ENCODE peak calls at places on chromosomes 4 and X, in seven cellular contexts. One of them, this sample, is unnamed.

GRCh38 chr4:138275946-138276621 is 33.9 kb upstream of the SLC7A11 start:
- DNase-seq in AG20443: peak
- DNase-seq in right lobe of liver: no peak
- DNase-seq in left lung: no peak
- DNase-seq in neural crest cell: no peak
- DNase-seq in tibial artery: no peak
- DNase-seq in caudate nucleus: no peak
- DNase-seq in this sample: no peak

GRCh38 chrX:153562546-153562945 is 36.4 kb downstream of the CCNQ start:
- DNase-seq in right lobe of liver: no peak
- DNase-seq in caudate nucleus: no peak
- DNase-seq in AG20443: no peak
- DNase-seq in left lung: no peak
- DNase-seq in neural crest cell: no peak
- DNase-seq in tibial artery: no peak
- DNase-seq in this sample: no peak

GRCh38 chr4:185730849-185731608 is 81.0 kb downstream of the SORBS2 start:
- DNase-seq in neural crest cell: no peak
- DNase-seq in left lung: no peak
- DNase-seq in caudate nucleus: peak
- DNase-seq in tibial artery: no peak
- DNase-seq in right lobe of liver: no peak
- DNase-seq in AG20443: peak
- DNase-seq in this sample: no peak

GRCh38 chr4:143728171-143728570 is 27.7 kb upstream of the FREM3 start:
- DNase-seq in right lobe of liver: no peak
- DNase-seq in caudate nucleus: no peak
- DNase-seq in tibial artery: no peak
- DNase-seq in neural crest cell: no peak
- DNase-seq in left lung: no peak
- DNase-seq in AG20443: peak
- DNase-seq in this sample: no peak

GRCh38 chrX:10952619-10953018 is 158.5 kb upstream of the HCCS start:
- DNase-seq in right lobe of liver: no peak
- DNase-seq in AG20443: no peak
- DNase-seq in left lung: no peak
- DNase-seq in caudate nucleus: no peak
- DNase-seq in tibial artery: peak
- DNase-seq in neural crest cell: no peak
- DNase-seq in this sample: no peak

GRCh38 chr4:786861-787300 is 39.0 kb downstream of the CPLX1 start:
- DNase-seq in tibial artery: no peak
- DNase-seq in neural crest cell: no peak
- DNase-seq in AG20443: no peak
- DNase-seq in caudate nucleus: no peak
- DNase-seq in left lung: peak
- DNase-seq in right lobe of liver: peak
- DNase-seq in this sample: no peak

GRCh38 chrX:10577863-10578262 is 42.5 kb downstream of the MID1 start:
- DNase-seq in tibial artery: no peak
- DNase-seq in right lobe of liver: no peak
- DNase-seq in AG20443: no peak
- DNase-seq in left lung: no peak
- DNase-seq in caudate nucleus: no peak
- DNase-seq in neural crest cell: no peak
- DNase-seq in this sample: no peak

GRCh38 chr4:175674219-175674618 is 137.8 kb downstream of the GPM6A start:
- DNase-seq in neural crest cell: no peak
- DNase-seq in AG20443: no peak
- DNase-seq in tibial artery: no peak
- DNase-seq in caudate nucleus: no peak
- DNase-seq in left lung: no peak
- DNase-seq in right lobe of liver: no peak
- DNase-seq in this sample: no peak

GRCh38 chrX:150873616-150874015 is 24.9 kb downstream of the CD99L2 start:
- DNase-seq in caudate nucleus: no peak
- DNase-seq in left lung: no peak
- DNase-seq in tibial artery: peak
- DNase-seq in neural crest cell: no peak
- DNase-seq in right lobe of liver: no peak
- DNase-seq in AG20443: no peak
- DNase-seq in this sample: no peak

GRCh38 chrX:13607356-13607995 is 38.1 kb downstream of the EGFL6 start:
- DNase-seq in left lung: no peak
- DNase-seq in tibial artery: no peak
- DNase-seq in right lobe of liver: no peak
- DNase-seq in neural crest cell: no peak
- DNase-seq in AG20443: no peak
- DNase-seq in caudate nucleus: no peak
- DNase-seq in this sample: no peak

GRCh38 chr4:151688003-151688784 is 72.6 kb downstream of the GATB start:
- DNase-seq in left lung: no peak
- DNase-seq in AG20443: peak
- DNase-seq in tibial artery: no peak
- DNase-seq in neural crest cell: no peak
- DNase-seq in right lobe of liver: no peak
- DNase-seq in caudate nucleus: no peak
- DNase-seq in this sample: no peak

GRCh38 chrX:132648870-132649269 is 160.0 kb upstream of the MBNL3 start:
- DNase-seq in left lung: no peak
- DNase-seq in tibial artery: no peak
- DNase-seq in caudate nucleus: no peak
- DNase-seq in right lobe of liver: no peak
- DNase-seq in AG20443: peak
- DNase-seq in neural crest cell: no peak
- DNase-seq in this sample: no peak

GRCh38 chr4:132998585-132999230 is 150.4 kb upstream of the PCDH10 start:
- DNase-seq in AG20443: no peak
- DNase-seq in tibial artery: no peak
- DNase-seq in left lung: no peak
- DNase-seq in neural crest cell: no peak
- DNase-seq in caudate nucleus: no peak
- DNase-seq in right lobe of liver: no peak
- DNase-seq in this sample: no peak

GRCh38 chrX:38991656-38992558 is 190.6 kb downstream of the MID1IP1 start:
- DNase-seq in neural crest cell: no peak
- DNase-seq in left lung: no peak
- DNase-seq in AG20443: no peak
- DNase-seq in caudate nucleus: no peak
- DNase-seq in right lobe of liver: no peak
- DNase-seq in tibial artery: no peak
- DNase-seq in this sample: no peak

GRCh38 chr4:128917781-128918180 is 108.3 kb downstream of the JADE1 start:
- DNase-seq in tibial artery: no peak
- DNase-seq in right lobe of liver: no peak
- DNase-seq in neural crest cell: no peak
- DNase-seq in caudate nucleus: no peak
- DNase-seq in left lung: no peak
- DNase-seq in AG20443: no peak
- DNase-seq in this sample: peak

GRCh38 chr4:52643846-52644245 is 15.3 kb downstream of the USP46 start:
- DNase-seq in tibial artery: peak
- DNase-seq in caudate nucleus: no peak
- DNase-seq in AG20443: peak
- DNase-seq in right lobe of liver: peak
- DNase-seq in neural crest cell: no peak
- DNase-seq in left lung: no peak
- DNase-seq in this sample: no peak

GRCh38 chrX:107625776-107626175 is 2.5 kb upstream of the PRPS1 start:
- DNase-seq in right lobe of liver: no peak
- DNase-seq in left lung: no peak
- DNase-seq in tibial artery: no peak
- DNase-seq in caudate nucleus: no peak
- DNase-seq in neural crest cell: no peak
- DNase-seq in AG20443: no peak
- DNase-seq in this sample: no peak

GRCh38 chr4:24924309-24924781 is 11.5 kb upstream of the CCDC149 start:
- DNase-seq in caudate nucleus: no peak
- DNase-seq in AG20443: peak
- DNase-seq in neural crest cell: no peak
- DNase-seq in tibial artery: no peak
- DNase-seq in right lobe of liver: no peak
- DNase-seq in left lung: no peak
- DNase-seq in this sample: no peak

GRCh38 chr4:131635191-131635590 is 1513.9 kb upstream of the PCDH10 start:
- DNase-seq in AG20443: no peak
- DNase-seq in tibial artery: no peak
- DNase-seq in right lobe of liver: no peak
- DNase-seq in neural crest cell: no peak
- DNase-seq in caudate nucleus: no peak
- DNase-seq in left lung: no peak
- DNase-seq in this sample: no peak

This sample was measured in KG1.